ENCODE peak calls at places on chromosomes 4 and X, in eight cellular contexts. P is spleen, S is sigmoid colon, A is heart left ventricle, F is tibial nerve, Y is body of pancreas, I is adrenal gland, T is esophagus squamous epithelium. R is an unnamed sample.

GRCh38 chr4:4712800-4713528 is 146.5 kb upstream of the MSX1 start:
- DNase-seq in A (no peak), F (no peak), S (no peak), Y (no peak), P (no peak), T (no peak), I (no peak), R (no peak)

GRCh38 chr4:32876546-32876945 is 2156.4 kb downstream of the PCDH7 start:
- DNase-seq in P (no peak), S (no peak), Y (no peak), I (no peak), T (no peak), A (no peak), F (no peak), R (no peak)

GRCh38 chr4:15729910-15730533 is 27.2 kb downstream of the BST1 start:
- DNase-seq in P (no peak), I (peak; percentile 40), F (no peak), S (no peak), T (no peak), A (no peak), Y (peak; percentile 22), R (peak; percentile 29)

GRCh38 chr4:39354178-39354503 is 12.0 kb downstream of the RFC1 start:
- DNase-seq in Y (no peak), S (no peak), A (no peak), F (no peak), I (no peak), T (no peak), P (no peak), R (no peak)

GRCh38 chrX:19638968-19639539 is 123.7 kb upstream of the MAP3K15 start:
- DNase-seq in S (no peak), P (no peak), Y (no peak), I (no peak), F (no peak), T (no peak), A (no peak), R (no peak)

GRCh38 chr4:118180776-118181175 is 146.5 kb downstream of the NDST3 start:
- DNase-seq in T (no peak), F (no peak), S (no peak), Y (no peak), P (no peak), I (no peak), A (no peak), R (no peak)

GRCh38 chr4:18075823-18076433 is 54.4 kb upstream of the LCORL start:
- DNase-seq in S (no peak), T (no peak), F (no peak), A (peak; percentile 47), Y (peak; percentile 13), P (peak; percentile 75), I (peak; percentile 30), R (peak; percentile 72)

GRCh38 chr4:7254736-7255487 is 62.6 kb downstream of the SORCS2 start:
- DNase-seq in S (no peak), A (no peak), T (no peak), Y (no peak), I (no peak), P (no peak), F (no peak), R (no peak)

GRCh38 chr4:119627267-119628190 is 1.1 kb downstream of the PDE5A start:
- DNase-seq in S (peak; percentile 91), Y (peak; percentile 67), I (peak; percentile 49), T (no peak), P (peak; percentile 91), F (peak; percentile 27), A (peak; percentile 75), R (peak; percentile 60)

GRCh38 chr4:47373729-47374128 is 89.8 kb downstream of the COMMD8 start:
- DNase-seq in I (no peak), S (no peak), Y (no peak), A (no peak), T (no peak), P (no peak), F (no peak), R (no peak)

GRCh38 chr4:130820448-130820847 is 1724.5 kb downstream of the C4orf33 start:
- DNase-seq in Y (no peak), A (no peak), P (no peak), I (no peak), S (no peak), F (no peak), T (no peak), R (no peak)

GRCh38 chrX:2654436-2655340 is 36.4 kb upstream of the CD99 start:
- DNase-seq in T (no peak), F (no peak), Y (peak; percentile 68), A (no peak), S (no peak), I (peak; percentile 34), P (no peak), R (no peak)

GRCh38 chr4:168605411-168605810 is 108.6 kb downstream of the PALLD start:
- DNase-seq in I (no peak), P (no peak), S (no peak), A (no peak), Y (no peak), T (no peak), F (no peak), R (no peak)

GRCh38 chr4:10715696-10716095 is 31.1 kb upstream of the CLNK start:
- DNase-seq in P (no peak), T (no peak), Y (no peak), S (no peak), A (no peak), I (no peak), F (no peak), R (no peak)

GRCh38 chrX:29024813-29025342 is 437.6 kb downstream of the IL1RAPL1 start:
- DNase-seq in I (no peak), F (no peak), S (no peak), Y (no peak), P (no peak), T (no peak), A (no peak), R (no peak)

GRCh38 chrX:41148553-41148952 is 63.3 kb downstream of the USP9X start:
- DNase-seq in F (no peak), T (no peak), Y (no peak), A (no peak), S (no peak), I (no peak), P (no peak), R (no peak)

GRCh38 chr4:9988349-9988748 is 32.9 kb downstream of the SLC2A9 start:
- DNase-seq in T (no peak), P (no peak), F (no peak), A (no peak), Y (no peak), I (no peak), S (no peak), R (no peak)

GRCh38 chr4:82372874-82373815 is 646 bp downstream of the HNRNPD start:
- DNase-seq in A (peak; percentile 73), T (peak; percentile 3), I (peak; percentile 82), F (peak; percentile 56), Y (peak; percentile 83), S (peak; percentile 88), P (peak; percentile 88), R (peak; percentile 88)
- TF ChIP-seq POLR2A in A (no peak), T (no peak), I (peak; percentile 9), F (no peak), Y (no peak), S (no peak), P (no peak), R (no peak)

GRCh38 chr4:1706358-1706757 is 5.8 kb downstream of the SLBP start:
- DNase-seq in T (no peak), P (no peak), I (no peak), S (peak; percentile 41), F (no peak), Y (no peak), A (no peak), R (no peak)

GRCh38 chr4:1711906-1712215 is 258 bp downstream of the SLBP start:
- DNase-seq in T (no peak), Y (no peak), A (no peak), P (no peak), S (no peak), F (no peak), I (no peak), R (no peak)

GRCh38 chr4:1711055-1711905 is 839 bp downstream of the SLBP start:
- DNase-seq in A (peak; percentile 61), Y (peak; percentile 63), I (peak; percentile 67), S (peak; percentile 83), P (no peak), F (no peak), T (no peak), R (peak; percentile 76)

GRCh38 chr4:1705732-1706131 is 6.4 kb downstream of the SLBP start:
- DNase-seq in Y (no peak), A (no peak), T (no peak), P (no peak), S (peak; percentile 37), F (no peak), I (no peak), R (no peak)

GRCh38 chr4:1708581-1708980 is 3.5 kb downstream of the SLBP start:
- DNase-seq in T (no peak), F (no peak), P (no peak), S (no peak), Y (no peak), A (no peak), I (no peak), R (no peak)
- H3K4me1 ChIP-seq in T (peaks cover 49% of the 10 kb centered on the region), F (peaks cover 19% of the 10 kb centered on the region), P (peaks cover 20% of the 10 kb centered on the region), S (peaks cover 23% of the 10 kb centered on the region), Y (peaks cover 42% of the 10 kb centered on the region), A (no peaks in the 10 kb centered on the region), I (peaks cover 15% of the 10 kb centered on the region), R (peaks cover 30% of the 10 kb centered on the region)

DNA sequence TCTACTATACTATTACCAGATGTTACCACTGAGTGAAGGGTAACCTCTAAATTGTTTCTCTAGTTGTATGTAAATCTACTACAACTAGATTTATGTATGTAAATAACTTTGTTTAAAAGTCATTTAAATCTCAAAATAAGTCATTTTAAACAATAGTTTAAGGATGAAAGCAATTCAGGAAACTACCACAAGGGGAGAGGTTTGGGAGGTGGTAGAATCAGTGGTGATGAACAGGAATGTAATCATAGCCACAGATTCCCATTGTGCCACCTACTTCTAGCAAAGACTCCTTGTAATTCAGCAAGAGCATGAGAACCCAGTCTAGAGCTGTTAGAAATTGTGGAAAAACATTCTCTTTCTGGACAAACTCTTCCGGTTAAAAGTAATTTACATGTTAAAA is 234.6 kb downstream of the SLC7A11 start:
- DNase-seq in F (no peak), T (no peak), P (no peak), Y (no peak), I (no peak), A (no peak), S (no peak), R (no peak)
- TF ChIP-seq CTCF in F (no peak), T (no peak), P (no peak), Y (no peak), I (no peak), A (no peak), S (no peak), R (no peak)

GRCh38 chrX:154398668-154399526 is 720 bp downstream of the RPL10 start:
- DNase-seq in A (peak; percentile 92), F (peak; percentile 75), T (peak; percentile 30), Y (peak; percentile 87), P (peak; percentile 95), S (peak; percentile 95), I (peak; percentile 93), R (peak; percentile 87)

GRCh38 chrX:154396948-154397887 is 959 bp upstream of the RPL10 start:
- DNase-seq in F (peak; percentile 54), T (no peak), S (peak; percentile 90), I (peak; percentile 72), P (peak; percentile 92), Y (peak; percentile 83), A (peak; percentile 88), R (peak; percentile 55)

GRCh38 chrX:154401045-154401799 is 3.0 kb downstream of the RPL10 start:
- DNase-seq in T (no peak), Y (peak; percentile 37), A (no peak), I (no peak), F (no peak), S (no peak), P (no peak), R (no peak)

GRCh38 chrX:154399527-154400368 is 1.6 kb downstream of the RPL10 start:
- DNase-seq in T (no peak), F (no peak), I (no peak), A (no peak), Y (no peak), S (no peak), P (no peak), R (no peak)

GRCh38 chrX:154397888-154398667 is at the start of gene RPL10:
- DNase-seq in P (peak; percentile 97), I (peak; percentile 94), A (peak; percentile 96), S (peak; percentile 98), Y (peak; percentile 97), T (peak; percentile 60), F (peak; percentile 81), R (peak; percentile 94)
- TF ChIP-seq POLR2A in P (peak; percentile 88), I (peak; percentile 94), A (peak; percentile 91), S (peak; percentile 95), Y (peak; percentile 86), T (no peak), F (peak; percentile 87), R (peak; percentile 23)

R was measured in testis.